ENCODE peak calls at places on chromosomes 13 and 19, in seven cellular contexts. One of them, this sample, is unnamed.
A peak's percentile ranks its signal among the peaks of the same experiment; 100 is the strongest.

GRCh38 chr19:30479657-30480056 is 107.5 kb downstream of the ZNF536 start:
- DNase-seq in K562: no peak
- DNase-seq in SK-N-SH: no peak
- DNase-seq in HCT116: no peak
- DNase-seq in A549: no peak
- DNase-seq in endothelial cell of umbilical vein: no peak
- DNase-seq in WTC11: no peak
- DNase-seq in this sample: no peak

GRCh38 chr13:104382941-104383340 is 1316.7 kb upstream of the SLC10A2 start:
- DNase-seq in WTC11: no peak
- DNase-seq in endothelial cell of umbilical vein: no peak
- DNase-seq in HCT116: no peak
- DNase-seq in A549: no peak
- DNase-seq in SK-N-SH: no peak
- DNase-seq in K562: no peak
- DNase-seq in this sample: no peak

GRCh38 chr13:19181621-19182485 is at the start of gene TUBA3C:
- DNase-seq in HCT116: no peak
- DNase-seq in SK-N-SH: peak; percentile 32
- DNase-seq in WTC11: no peak
- DNase-seq in endothelial cell of umbilical vein: no peak
- DNase-seq in A549: no peak
- DNase-seq in K562: peak; percentile 44
- DNase-seq in this sample: no peak

GRCh38 chr19:58556633-58557252 is 1.7 kb downstream of the UBE2M start:
- DNase-seq in K562: no peak
- DNase-seq in HCT116: no peak
- DNase-seq in SK-N-SH: no peak
- DNase-seq in A549: no peak
- DNase-seq in WTC11: no peak
- DNase-seq in endothelial cell of umbilical vein: no peak
- DNase-seq in this sample: peak; percentile 0

GRCh38 chr13:95267662-95268369 is 33.4 kb downstream of the ABCC4 start:
- DNase-seq in SK-N-SH: no peak
- DNase-seq in K562: peak; percentile 44
- DNase-seq in HCT116: no peak
- DNase-seq in A549: peak; percentile 85
- DNase-seq in WTC11: no peak
- DNase-seq in endothelial cell of umbilical vein: peak; percentile 40
- DNase-seq in this sample: peak; percentile 11

GRCh38 chr19:21691656-21692055 is 75.7 kb downstream of the ZNF100 start:
- DNase-seq in K562: no peak
- DNase-seq in WTC11: no peak
- DNase-seq in A549: no peak
- DNase-seq in SK-N-SH: no peak
- DNase-seq in HCT116: no peak
- DNase-seq in endothelial cell of umbilical vein: no peak
- DNase-seq in this sample: no peak

GRCh38 chr19:7257148-7258041 is 36.8 kb downstream of the INSR start:
- DNase-seq in A549: peak; percentile 5
- DNase-seq in K562: peak; percentile 28
- DNase-seq in SK-N-SH: no peak
- DNase-seq in WTC11: no peak
- DNase-seq in endothelial cell of umbilical vein: peak; percentile 66
- DNase-seq in HCT116: peak; percentile 72
- DNase-seq in this sample: no peak

GRCh38 chr13:75050419-75051066 is 431.4 kb downstream of the TBC1D4 start:
- DNase-seq in K562: no peak
- DNase-seq in endothelial cell of umbilical vein: no peak
- DNase-seq in HCT116: no peak
- DNase-seq in SK-N-SH: no peak
- DNase-seq in WTC11: no peak
- DNase-seq in A549: no peak
- DNase-seq in this sample: no peak

GRCh38 chr19:4229179-4229931 is at the start of gene EBI3:
- DNase-seq in WTC11: no peak
- DNase-seq in SK-N-SH: no peak
- DNase-seq in endothelial cell of umbilical vein: peak; percentile 23
- DNase-seq in K562: peak; percentile 50
- DNase-seq in A549: peak; percentile 74
- DNase-seq in HCT116: no peak
- DNase-seq in this sample: peak; percentile 90

GRCh38 chr13:51832471-51833152 is 12.4 kb downstream of the TMEM272 start:
- DNase-seq in WTC11: no peak
- DNase-seq in endothelial cell of umbilical vein: peak; percentile 24
- DNase-seq in A549: peak; percentile 20
- DNase-seq in HCT116: no peak
- DNase-seq in SK-N-SH: peak; percentile 39
- DNase-seq in K562: peak; percentile 28
- DNase-seq in this sample: peak; percentile 88

GRCh38 chr19:27733551-27734266 is 1479.2 kb downstream of the UQCRFS1 start:
- DNase-seq in WTC11: no peak
- DNase-seq in SK-N-SH: no peak
- DNase-seq in endothelial cell of umbilical vein: no peak
- DNase-seq in A549: no peak
- DNase-seq in K562: no peak
- DNase-seq in HCT116: no peak
- DNase-seq in this sample: no peak

GRCh38 chr19:43526884-43527859 is at the start of gene ETHE1:
- DNase-seq in K562: peak; percentile 90
- DNase-seq in HCT116: no peak
- DNase-seq in SK-N-SH: peak; percentile 92
- DNase-seq in endothelial cell of umbilical vein: peak; percentile 72
- DNase-seq in WTC11: peak; percentile 89
- DNase-seq in A549: peak; percentile 62
- DNase-seq in this sample: peak; percentile 84

GRCh38 chr13:103772576-103772975 is 706.4 kb upstream of the SLC10A2 start:
- DNase-seq in endothelial cell of umbilical vein: no peak
- DNase-seq in SK-N-SH: no peak
- DNase-seq in WTC11: peak; percentile 15
- DNase-seq in K562: no peak
- DNase-seq in HCT116: no peak
- DNase-seq in A549: peak; percentile 12
- DNase-seq in this sample: peak; percentile 35

GRCh38 chr13:110616103-110617101 is 1.1 kb downstream of the NAXD start:
- DNase-seq in A549: peak; percentile 36
- DNase-seq in K562: peak; percentile 53
- DNase-seq in endothelial cell of umbilical vein: peak; percentile 38
- DNase-seq in WTC11: peak; percentile 31
- DNase-seq in SK-N-SH: peak; percentile 56
- DNase-seq in HCT116: peak; percentile 27
- DNase-seq in this sample: peak; percentile 62

GRCh38 chr13:96020155-96020575 is 33.0 kb downstream of the UGGT2 start:
- DNase-seq in SK-N-SH: peak; percentile 56
- DNase-seq in WTC11: no peak
- DNase-seq in HCT116: peak; percentile 56
- DNase-seq in endothelial cell of umbilical vein: peak; percentile 77
- DNase-seq in A549: peak; percentile 67
- DNase-seq in K562: peak; percentile 39
- DNase-seq in this sample: peak; percentile 70

GRCh38 chr13:73056054-73056962 is 2.5 kb upstream of the KLF5 start:
- DNase-seq in SK-N-SH: no peak
- DNase-seq in K562: no peak
- DNase-seq in HCT116: peak; percentile 79
- DNase-seq in endothelial cell of umbilical vein: peak; percentile 57
- DNase-seq in WTC11: no peak
- DNase-seq in A549: peak; percentile 76
- DNase-seq in this sample: no peak
- TF ChIP-seq MAX in SK-N-SH: peak; percentile 19
- TF ChIP-seq MAX in K562: no peak
- TF ChIP-seq MAX in HCT116: no peak
- TF ChIP-seq MAX in endothelial cell of umbilical vein: no peak
- TF ChIP-seq MAX in WTC11: no peak
- TF ChIP-seq MAX in A549: peak; percentile 25
- TF ChIP-seq MAX in this sample: no peak

GRCh38 chr13:113970810-113971470 is 2.9 kb downstream of the C13orf46 start:
- DNase-seq in SK-N-SH: no peak
- DNase-seq in WTC11: peak; percentile 12
- DNase-seq in K562: no peak
- DNase-seq in A549: no peak
- DNase-seq in endothelial cell of umbilical vein: no peak
- DNase-seq in HCT116: no peak
- DNase-seq in this sample: no peak
- TF ChIP-seq MAX in SK-N-SH: no peak
- TF ChIP-seq MAX in WTC11: no peak
- TF ChIP-seq MAX in K562: no peak
- TF ChIP-seq MAX in A549: no peak
- TF ChIP-seq MAX in endothelial cell of umbilical vein: no peak
- TF ChIP-seq MAX in HCT116: no peak
- TF ChIP-seq MAX in this sample: no peak

DNA sequence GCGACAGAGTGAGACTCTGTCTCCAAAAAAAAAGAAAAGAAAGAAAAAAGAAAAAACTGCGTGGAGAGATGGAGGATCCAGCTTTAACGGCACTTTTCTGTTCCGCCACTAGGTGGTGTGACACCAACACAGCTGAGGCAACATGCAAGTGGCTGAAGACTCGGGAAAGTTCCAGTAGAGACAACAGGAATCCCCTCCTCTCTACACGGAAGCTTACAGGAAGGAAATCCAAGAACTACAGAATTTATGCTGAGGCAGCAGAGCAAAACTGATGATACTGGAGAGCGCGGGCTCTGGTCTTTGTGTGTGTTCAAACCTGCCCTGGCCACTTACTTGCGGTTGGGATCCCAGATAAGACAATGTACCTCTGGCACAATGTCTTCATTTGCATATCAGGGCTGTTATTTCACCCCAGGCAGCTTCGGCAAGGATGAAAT is 9.9 kb downstream of the RANBP3 start:
- DNase-seq in HCT116: peak; percentile 50
- DNase-seq in WTC11: peak; percentile 77
- DNase-seq in K562: peak; percentile 78
- DNase-seq in A549: peak; percentile 68
- DNase-seq in SK-N-SH: peak; percentile 79
- DNase-seq in endothelial cell of umbilical vein: peak; percentile 84
- DNase-seq in this sample: peak; percentile 58
- TF ChIP-seq MAX in HCT116: no peak
- TF ChIP-seq MAX in WTC11: no peak
- TF ChIP-seq MAX in K562: no peak
- TF ChIP-seq MAX in A549: no peak
- TF ChIP-seq MAX in SK-N-SH: no peak
- TF ChIP-seq MAX in endothelial cell of umbilical vein: no peak
- TF ChIP-seq MAX in this sample: no peak

DNA sequence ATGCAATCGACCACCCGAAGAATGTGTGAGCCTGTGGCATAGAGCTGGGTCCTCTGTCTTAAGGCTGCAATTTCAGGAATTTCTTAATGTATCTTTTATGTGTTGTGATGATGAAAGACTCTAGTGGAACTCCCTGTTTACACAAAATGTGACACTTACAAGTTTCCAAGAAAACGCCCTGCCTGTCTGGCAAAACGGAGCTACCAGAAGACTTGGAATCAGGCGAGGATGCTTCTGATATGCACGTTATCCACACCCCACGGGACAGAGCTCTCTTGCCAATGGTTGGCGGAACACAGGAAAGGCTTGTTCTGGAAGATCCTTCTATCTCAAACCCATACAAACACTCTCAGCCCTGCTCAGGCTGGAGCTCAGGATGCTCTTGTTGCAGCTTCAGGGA is 76.3 kb downstream of the RGCC start:
- DNase-seq in SK-N-SH: no peak
- DNase-seq in WTC11: no peak
- DNase-seq in K562: no peak
- DNase-seq in endothelial cell of umbilical vein: no peak
- DNase-seq in A549: no peak
- DNase-seq in HCT116: no peak
- DNase-seq in this sample: no peak
- TF ChIP-seq MAX in SK-N-SH: no peak
- TF ChIP-seq MAX in WTC11: no peak
- TF ChIP-seq MAX in K562: no peak
- TF ChIP-seq MAX in endothelial cell of umbilical vein: no peak
- TF ChIP-seq MAX in A549: no peak
- TF ChIP-seq MAX in HCT116: no peak
- TF ChIP-seq MAX in this sample: no peak

GRCh38 chr19:55641376-55642152 is 762 bp downstream of the ZNF580 start:
- DNase-seq in WTC11: no peak
- DNase-seq in endothelial cell of umbilical vein: no peak
- DNase-seq in SK-N-SH: peak; percentile 45
- DNase-seq in K562: peak; percentile 27
- DNase-seq in HCT116: no peak
- DNase-seq in A549: peak; percentile 63
- DNase-seq in this sample: peak; percentile 50

GRCh38 chr19:55640577-55641375 is at the start of gene ZNF580:
- DNase-seq in SK-N-SH: peak; percentile 90
- DNase-seq in A549: peak; percentile 77
- DNase-seq in K562: peak; percentile 86
- DNase-seq in HCT116: no peak
- DNase-seq in endothelial cell of umbilical vein: peak; percentile 71
- DNase-seq in WTC11: peak; percentile 61
- DNase-seq in this sample: peak; percentile 72

GRCh38 chr19:55642153-55643002 is 1.1 kb upstream of the ZNF581 start:
- DNase-seq in A549: no peak
- DNase-seq in HCT116: no peak
- DNase-seq in SK-N-SH: peak; percentile 47
- DNase-seq in K562: no peak
- DNase-seq in endothelial cell of umbilical vein: no peak
- DNase-seq in WTC11: peak; percentile 36
- DNase-seq in this sample: no peak

GRCh38 chr19:55638864-55639359 is 1.9 kb upstream of the ZNF580 start:
- DNase-seq in SK-N-SH: peak; percentile 52
- DNase-seq in HCT116: no peak
- DNase-seq in K562: peak; percentile 36
- DNase-seq in WTC11: peak; percentile 63
- DNase-seq in endothelial cell of umbilical vein: no peak
- DNase-seq in A549: peak; percentile 87
- DNase-seq in this sample: peak; percentile 70

GRCh38 chr19:55640043-55640576 is 692 bp upstream of the ZNF580 start:
- DNase-seq in SK-N-SH: peak; percentile 83
- DNase-seq in WTC11: peak; percentile 54
- DNase-seq in HCT116: no peak
- DNase-seq in A549: peak; percentile 49
- DNase-seq in K562: peak; percentile 70
- DNase-seq in endothelial cell of umbilical vein: peak; percentile 80
- DNase-seq in this sample: no peak
- TF ChIP-seq MAX in SK-N-SH: peak; percentile 99
- TF ChIP-seq MAX in WTC11: peak; percentile 99
- TF ChIP-seq MAX in HCT116: peak; percentile 73
- TF ChIP-seq MAX in A549: peak; percentile 52
- TF ChIP-seq MAX in K562: peak; percentile 100
- TF ChIP-seq MAX in endothelial cell of umbilical vein: peak; percentile 95
- TF ChIP-seq MAX in this sample: no peak

GRCh38 chr13:24263652-24264051 is 45.7 kb upstream of the C1QTNF9 start:
- DNase-seq in HCT116: no peak
- DNase-seq in WTC11: no peak
- DNase-seq in K562: no peak
- DNase-seq in SK-N-SH: no peak
- DNase-seq in A549: no peak
- DNase-seq in endothelial cell of umbilical vein: no peak
- DNase-seq in this sample: no peak
- TF ChIP-seq MAX in HCT116: no peak
- TF ChIP-seq MAX in WTC11: no peak
- TF ChIP-seq MAX in K562: no peak
- TF ChIP-seq MAX in SK-N-SH: no peak
- TF ChIP-seq MAX in A549: no peak
- TF ChIP-seq MAX in endothelial cell of umbilical vein: no peak
- TF ChIP-seq MAX in this sample: no peak

This sample was measured in NB4.